ENCODE peak calls at places on chromosomes 6 and 20, in seven cellular contexts. H is neuronal stem cell; Z is left lung; Q is CD4-positive, CD25-positive, alpha-beta regulatory T cell; I is activated CD4-positive, alpha-beta T cell treated with anti-CD3 and anti-CD28 coated beads, Interleukin-2, amount 10 ng/mL, durations not matched to agents 7 days and 5 days; A is suprapubic skin; E is SIG-M5. T is an unnamed sample.

GRCh38 chr20:57676517-57677322 is 33.1 kb downstream of the PMEPA1 start:
- DNase-seq in H (no peak), A (no peak), Z (no peak), E (no peak), Q (no peak), I (no peak), T (no peak)

GRCh38 chr6:152118678-152119077 is 311.2 kb downstream of the ESR1 start:
- DNase-seq in H (no peak), E (no peak), Z (no peak), Q (no peak), I (no peak), A (no peak), T (no peak)

GRCh38 chr20:19889011-19889953 is 127.9 kb upstream of the NAA20 start:
- DNase-seq in A (no peak), Z (peak), Q (no peak), I (no peak), E (no peak), H (no peak), T (no peak)

GRCh38 chr6:133802861-133803260 is 86.1 kb upstream of the TCF21 start:
- DNase-seq in H (no peak), Z (no peak), E (no peak), Q (no peak), I (no peak), A (no peak), T (no peak)

GRCh38 chr6:139533573-139534471 is 159.4 kb upstream of the CITED2 start:
- DNase-seq in A (no peak), Q (no peak), I (no peak), Z (peak), H (no peak), E (no peak), T (no peak)

GRCh38 chr20:45311589-45312211 is 3.6 kb upstream of the MATN4 start:
- DNase-seq in I (peak), A (no peak), E (no peak), H (no peak), Z (peak), Q (peak), T (no peak)

GRCh38 chr6:75170666-75171065 is 35.2 kb downstream of the COL12A1 start:
- DNase-seq in Z (no peak), Q (no peak), H (no peak), E (no peak), I (no peak), A (no peak), T (no peak)

GRCh38 chr6:3706547-3707467 is 44.7 kb downstream of the PXDC1 start:
- DNase-seq in Q (no peak), Z (no peak), I (no peak), A (no peak), E (no peak), H (no peak), T (no peak)

GRCh38 chr20:35451295-35451694 is 4.1 kb upstream of the CEP250 start:
- DNase-seq in I (no peak), H (no peak), A (no peak), Z (no peak), Q (no peak), E (no peak), T (no peak)

GRCh38 chr6:93177451-93177850 is 241.9 kb downstream of the EPHA7 start:
- DNase-seq in A (no peak), Z (no peak), H (no peak), I (no peak), E (no peak), Q (no peak), T (no peak)

GRCh38 chr20:38435555-38435939 is 419 bp upstream of the SNHG17 start:
- DNase-seq in H (no peak), Q (no peak), Z (no peak), I (no peak), E (no peak), A (no peak), T (no peak)

GRCh38 chr6:144785056-144785455 is 499.9 kb downstream of the UTRN start:
- DNase-seq in H (no peak), I (no peak), A (no peak), Z (no peak), Q (no peak), E (no peak), T (no peak)

GRCh38 chr20:62780696-62781095 is 15.6 kb upstream of the MRGBP start:
- DNase-seq in I (no peak), E (no peak), A (no peak), Z (no peak), Q (no peak), H (no peak), T (no peak)

GRCh38 chr6:46491789-46492547 is 719 bp upstream of the RCAN2 start:
- DNase-seq in E (no peak), Q (no peak), H (peak), I (no peak), Z (peak), A (no peak), T (peak)

GRCh38 chr6:30411515-30412207 is 66.7 kb downstream of the RPP21 start:
- DNase-seq in E (no peak), Z (no peak), I (peak), Q (peak), A (no peak), H (no peak), T (peak)

GRCh38 chr20:32509639-32510066 is 75.5 kb downstream of the NOL4L start:
- DNase-seq in I (peak), Z (peak), E (no peak), Q (peak), H (no peak), A (no peak), T (peak)

GRCh38 chr20:63253438-63254236 is 626 bp downstream of the NKAIN4 start:
- DNase-seq in H (peak), E (no peak), Z (no peak), I (no peak), Q (no peak), A (no peak), T (no peak)

GRCh38 chr20:22312744-22313346 is 271.5 kb downstream of the FOXA2 start:
- DNase-seq in A (no peak), H (peak), E (no peak), Z (no peak), I (no peak), Q (no peak), T (no peak)

GRCh38 chr6:139443226-139444112 is 69.0 kb upstream of the CITED2 start:
- DNase-seq in Q (no peak), H (no peak), E (no peak), A (no peak), I (no peak), Z (no peak), T (no peak)

T was measured in immature natural killer cell.